ENCODE peak calls at places on chromosomes 2 and 18, in seven cellular contexts. Z is Daoy; S is cerebellar cortex; W is astrocyte of the spinal cord; L is CD4-positive, alpha-beta T cell; K is tibial artery; Y is GM20000. B is an unnamed sample.

GRCh38 chr2:203934006-203934632 is 2.4 kb upstream of the ICOS start:
- DNase-seq in Z (no peak), S (no peak), W (no peak), L (no peak), K (no peak), Y (no peak), B (no peak)

GRCh38 chr2:176561706-176562105 is 292.5 kb downstream of the MTX2 start:
- DNase-seq in Z (no peak), S (no peak), W (peak), L (no peak), K (no peak), Y (no peak), B (no peak)

GRCh38 chr2:240573071-240573515 is 4.8 kb downstream of the RNPEPL1 start:
- DNase-seq in Z (no peak), S (no peak), W (no peak), L (no peak), K (no peak), Y (no peak), B (no peak)

GRCh38 chr2:104378853-104379374 is 475.0 kb upstream of the POU3F3 start:
- DNase-seq in Z (peak), S (peak), W (peak), L (no peak), K (no peak), Y (peak), B (peak)

GRCh38 chr2:20242727-20243377 is 17.9 kb upstream of the SDC1 start:
- DNase-seq in Z (no peak), S (no peak), W (no peak), L (no peak), K (no peak), Y (no peak), B (no peak)

GRCh38 chr2:222315443-222316121 is 16.8 kb upstream of the PAX3 start:
- DNase-seq in Z (no peak), S (no peak), W (no peak), L (no peak), K (no peak), Y (peak), B (no peak)

GRCh38 chr2:216008387-216008786 is 5.0 kb downstream of the MREG start:
- DNase-seq in Z (no peak), S (no peak), W (no peak), L (no peak), K (no peak), Y (no peak), B (no peak)

GRCh38 chr18:48806551-48807261 is 144.1 kb downstream of the SMAD7 start:
- DNase-seq in Z (no peak), S (no peak), W (peak), L (no peak), K (peak), Y (no peak), B (no peak)

GRCh38 chr2:187188783-187189631 is 259.0 kb downstream of the CALCRL start:
- DNase-seq in Z (no peak), S (no peak), W (peak), L (no peak), K (no peak), Y (no peak), B (no peak)

GRCh38 chr2:171814883-171815282 is 79.2 kb downstream of the SLC25A12 start:
- DNase-seq in Z (no peak), S (peak), W (no peak), L (no peak), K (no peak), Y (no peak), B (peak)

GRCh38 chr2:20728114-20728758 is 61.3 kb downstream of the GDF7 start:
- DNase-seq in Z (no peak), S (no peak), W (peak), L (no peak), K (no peak), Y (no peak), B (peak)

GRCh38 chr18:44887227-44887631 is 206.5 kb downstream of the SETBP1 start:
- DNase-seq in Z (peak), S (no peak), W (peak), L (no peak), K (no peak), Y (peak), B (no peak)

GRCh38 chr2:206800501-206801416 is 35.4 kb downstream of the FASTKD2 start:
- DNase-seq in Z (peak), S (peak), W (peak), L (peak), K (peak), Y (peak), B (peak)

GRCh38 chr2:73730810-73731209 is 6.3 kb downstream of the TPRKB start:
- DNase-seq in Z (no peak), S (peak), W (no peak), L (no peak), K (no peak), Y (no peak), B (no peak)

GRCh38 chr2:126749537-126749936 is 93.6 kb downstream of the GYPC start:
- DNase-seq in Z (no peak), S (no peak), W (no peak), L (no peak), K (no peak), Y (peak), B (peak)

GRCh38 chr2:104577143-104577542 is 276.8 kb upstream of the POU3F3 start:
- DNase-seq in Z (no peak), S (no peak), W (no peak), L (no peak), K (no peak), Y (no peak), B (no peak)

GRCh38 chr2:238106339-238106697 is 6.2 kb downstream of the ESPNL start:
- DNase-seq in Z (peak), S (no peak), W (no peak), L (no peak), K (peak), Y (no peak), B (no peak)

GRCh38 chr2:238287702-238288649 is at the start of gene PER2:
- DNase-seq in Z (peak), S (peak), W (peak), L (no peak), K (peak), Y (peak), B (peak)

GRCh38 chr2:3257166-3257565 is 120.5 kb downstream of the EIPR1 start:
- DNase-seq in Z (no peak), S (peak), W (peak), L (no peak), K (no peak), Y (no peak), B (no peak)

GRCh38 chr2:172374318-172375240 is 52.8 kb upstream of the ITGA6 start:
- DNase-seq in Z (no peak), S (no peak), W (no peak), L (no peak), K (no peak), Y (no peak), B (no peak)

GRCh38 chr2:157874997-157875719 is 972 bp downstream of the ACVR1 start:
- DNase-seq in Z (peak), S (peak), W (peak), L (no peak), K (peak), Y (no peak), B (no peak)

GRCh38 chr2:3461781-3462492 is 57.4 kb downstream of the ADI1 start:
- DNase-seq in Z (peak), S (peak), W (peak), L (no peak), K (peak), Y (peak), B (peak)

GRCh38 chr2:219630770-219631405 is 3.5 kb downstream of the SLC4A3 start:
- DNase-seq in Z (no peak), S (peak), W (no peak), L (no peak), K (peak), Y (no peak), B (no peak)

GRCh38 chr2:217667545-217667944 is 335.2 kb downstream of the TNS1 start:
- DNase-seq in Z (no peak), S (no peak), W (no peak), L (no peak), K (peak), Y (no peak), B (no peak)

GRCh38 chr2:240529344-240529999 is 28.3 kb downstream of the ANKMY1 start:
- DNase-seq in Z (no peak), S (no peak), W (no peak), L (no peak), K (no peak), Y (no peak), B (no peak)

GRCh38 chr2:8477511-8478132 is 204.2 kb upstream of the ID2 start:
- DNase-seq in Z (no peak), S (no peak), W (no peak), L (no peak), K (peak), Y (no peak), B (no peak)

GRCh38 chr2:204771693-204772092 is 226.4 kb downstream of the PARD3B start:
- DNase-seq in Z (no peak), S (no peak), W (no peak), L (no peak), K (no peak), Y (no peak), B (no peak)